ENCODE peak calls at places on chromosomes 1 and 21, in eight cellular contexts. One of them, this sample, is unnamed.

GRCh38 chr1:245091818-245092637 is 62.8 kb upstream of the KIF26B start:
- DNase-seq in K562: peak
- DNase-seq in transverse colon: no peak
- DNase-seq in stomach: peak
- DNase-seq in esophagus muscularis mucosa: no peak
- DNase-seq in H1: peak
- DNase-seq in HepG2: peak
- DNase-seq in GM12878: no peak
- DNase-seq in this sample: peak

GRCh38 chr1:224223819-224224714 is 41.0 kb downstream of the DEGS1 start:
- DNase-seq in K562: no peak
- DNase-seq in transverse colon: no peak
- DNase-seq in stomach: no peak
- DNase-seq in esophagus muscularis mucosa: no peak
- DNase-seq in H1: no peak
- DNase-seq in HepG2: no peak
- DNase-seq in GM12878: no peak
- DNase-seq in this sample: no peak

GRCh38 chr1:169893645-169894423 is at the start of gene SCYL3:
- DNase-seq in K562: peak
- DNase-seq in transverse colon: peak
- DNase-seq in stomach: peak
- DNase-seq in esophagus muscularis mucosa: peak
- DNase-seq in H1: peak
- DNase-seq in HepG2: peak
- DNase-seq in GM12878: peak
- DNase-seq in this sample: peak

GRCh38 chr1:33220701-33221384 is 35.4 kb upstream of the ZNF362 start:
- DNase-seq in K562: no peak
- DNase-seq in transverse colon: no peak
- DNase-seq in stomach: peak
- DNase-seq in esophagus muscularis mucosa: peak
- DNase-seq in H1: no peak
- DNase-seq in HepG2: no peak
- DNase-seq in GM12878: no peak
- DNase-seq in this sample: no peak

GRCh38 chr1:40153073-40153770 is 8.0 kb upstream of the RLF start:
- DNase-seq in K562: peak
- DNase-seq in transverse colon: no peak
- DNase-seq in stomach: no peak
- DNase-seq in esophagus muscularis mucosa: no peak
- DNase-seq in H1: no peak
- DNase-seq in HepG2: peak
- DNase-seq in GM12878: peak
- DNase-seq in this sample: no peak

GRCh38 chr1:170711682-170712081 is 47.8 kb downstream of the PRRX1 start:
- DNase-seq in K562: no peak
- DNase-seq in transverse colon: no peak
- DNase-seq in stomach: no peak
- DNase-seq in esophagus muscularis mucosa: no peak
- DNase-seq in H1: no peak
- DNase-seq in HepG2: no peak
- DNase-seq in GM12878: no peak
- DNase-seq in this sample: no peak

GRCh38 chr21:16124397-16125130 is 394.8 kb downstream of the USP25 start:
- DNase-seq in K562: no peak
- DNase-seq in transverse colon: no peak
- DNase-seq in stomach: no peak
- DNase-seq in esophagus muscularis mucosa: no peak
- DNase-seq in H1: no peak
- DNase-seq in HepG2: no peak
- DNase-seq in GM12878: no peak
- DNase-seq in this sample: no peak

GRCh38 chr21:34884346-34884929 is 164.7 kb downstream of the RUNX1 start:
- DNase-seq in K562: no peak
- DNase-seq in transverse colon: no peak
- DNase-seq in stomach: no peak
- DNase-seq in esophagus muscularis mucosa: peak
- DNase-seq in H1: no peak
- DNase-seq in HepG2: no peak
- DNase-seq in GM12878: no peak
- DNase-seq in this sample: no peak

GRCh38 chr1:116481934-116482333 is 88.9 kb downstream of the CD58 start:
- DNase-seq in K562: no peak
- DNase-seq in transverse colon: peak
- DNase-seq in stomach: no peak
- DNase-seq in esophagus muscularis mucosa: no peak
- DNase-seq in H1: no peak
- DNase-seq in HepG2: no peak
- DNase-seq in GM12878: no peak
- DNase-seq in this sample: no peak

GRCh38 chr1:208475951-208476824 is 232.0 kb upstream of the PLXNA2 start:
- DNase-seq in K562: no peak
- DNase-seq in transverse colon: no peak
- DNase-seq in stomach: no peak
- DNase-seq in esophagus muscularis mucosa: no peak
- DNase-seq in H1: peak
- DNase-seq in HepG2: peak
- DNase-seq in GM12878: no peak
- DNase-seq in this sample: peak

GRCh38 chr1:168689726-168690602 is 39.0 kb downstream of the DPT start:
- DNase-seq in K562: no peak
- DNase-seq in transverse colon: no peak
- DNase-seq in stomach: no peak
- DNase-seq in esophagus muscularis mucosa: no peak
- DNase-seq in H1: no peak
- DNase-seq in HepG2: peak
- DNase-seq in GM12878: no peak
- DNase-seq in this sample: no peak

GRCh38 chr21:38840456-38841129 is 34.9 kb downstream of the ETS2 start:
- DNase-seq in K562: no peak
- DNase-seq in transverse colon: no peak
- DNase-seq in stomach: no peak
- DNase-seq in esophagus muscularis mucosa: no peak
- DNase-seq in H1: no peak
- DNase-seq in HepG2: no peak
- DNase-seq in GM12878: no peak
- DNase-seq in this sample: no peak

GRCh38 chr1:173392895-173393654 is 84.1 kb upstream of the PRDX6 start:
- DNase-seq in K562: peak
- DNase-seq in transverse colon: no peak
- DNase-seq in stomach: no peak
- DNase-seq in esophagus muscularis mucosa: no peak
- DNase-seq in H1: no peak
- DNase-seq in HepG2: no peak
- DNase-seq in GM12878: no peak
- DNase-seq in this sample: no peak

GRCh38 chr1:179327679-179328078 is 34.1 kb downstream of the SOAT1 start:
- DNase-seq in K562: no peak
- DNase-seq in transverse colon: no peak
- DNase-seq in stomach: no peak
- DNase-seq in esophagus muscularis mucosa: no peak
- DNase-seq in H1: no peak
- DNase-seq in HepG2: no peak
- DNase-seq in GM12878: no peak
- DNase-seq in this sample: no peak

GRCh38 chr1:113153116-113153803 is 80.3 kb downstream of the LRIG2 start:
- DNase-seq in K562: peak
- DNase-seq in transverse colon: peak
- DNase-seq in stomach: no peak
- DNase-seq in esophagus muscularis mucosa: peak
- DNase-seq in H1: peak
- DNase-seq in HepG2: peak
- DNase-seq in GM12878: no peak
- DNase-seq in this sample: no peak

GRCh38 chr1:155983191-155984023 is 5.1 kb upstream of the ARHGEF2 start:
- DNase-seq in K562: peak
- DNase-seq in transverse colon: peak
- DNase-seq in stomach: no peak
- DNase-seq in esophagus muscularis mucosa: no peak
- DNase-seq in H1: peak
- DNase-seq in HepG2: peak
- DNase-seq in GM12878: no peak
- DNase-seq in this sample: peak

GRCh38 chr1:79441243-79441642 is 434.7 kb upstream of the ADGRL4 start:
- DNase-seq in K562: no peak
- DNase-seq in transverse colon: no peak
- DNase-seq in stomach: no peak
- DNase-seq in esophagus muscularis mucosa: no peak
- DNase-seq in H1: no peak
- DNase-seq in HepG2: no peak
- DNase-seq in GM12878: no peak
- DNase-seq in this sample: no peak

GRCh38 chr1:155548706-155549105 is 13.9 kb downstream of the ASH1L start:
- DNase-seq in K562: no peak
- DNase-seq in transverse colon: no peak
- DNase-seq in stomach: no peak
- DNase-seq in esophagus muscularis mucosa: no peak
- DNase-seq in H1: no peak
- DNase-seq in HepG2: no peak
- DNase-seq in GM12878: no peak
- DNase-seq in this sample: no peak

GRCh38 chr1:19425643-19426245 is 59.6 kb downstream of the CAPZB start:
- DNase-seq in K562: no peak
- DNase-seq in transverse colon: no peak
- DNase-seq in stomach: no peak
- DNase-seq in esophagus muscularis mucosa: no peak
- DNase-seq in H1: no peak
- DNase-seq in HepG2: peak
- DNase-seq in GM12878: no peak
- DNase-seq in this sample: no peak

GRCh38 chr1:16073490-16074104 is at the start of gene FAM131C:
- DNase-seq in K562: no peak
- DNase-seq in transverse colon: peak
- DNase-seq in stomach: peak
- DNase-seq in esophagus muscularis mucosa: no peak
- DNase-seq in H1: peak
- DNase-seq in HepG2: no peak
- DNase-seq in GM12878: no peak
- DNase-seq in this sample: no peak

GRCh38 chr1:59761440-59761839 is 53.3 kb upstream of the HOOK1 start:
- DNase-seq in K562: no peak
- DNase-seq in transverse colon: no peak
- DNase-seq in stomach: no peak
- DNase-seq in esophagus muscularis mucosa: peak
- DNase-seq in H1: no peak
- DNase-seq in HepG2: no peak
- DNase-seq in GM12878: no peak
- DNase-seq in this sample: no peak

GRCh38 chr1:74474585-74474984 is 37.8 kb downstream of the LRRC53 start:
- DNase-seq in K562: no peak
- DNase-seq in transverse colon: no peak
- DNase-seq in stomach: no peak
- DNase-seq in esophagus muscularis mucosa: no peak
- DNase-seq in H1: no peak
- DNase-seq in HepG2: no peak
- DNase-seq in GM12878: no peak
- DNase-seq in this sample: no peak
- TF ChIP-seq POLR2AphosphoS5 in K562: no peak
- TF ChIP-seq POLR2AphosphoS5 in transverse colon: no peak
- TF ChIP-seq POLR2AphosphoS5 in stomach: no peak
- TF ChIP-seq POLR2AphosphoS5 in esophagus muscularis mucosa: no peak
- TF ChIP-seq POLR2AphosphoS5 in H1: no peak
- TF ChIP-seq POLR2AphosphoS5 in HepG2: no peak
- TF ChIP-seq POLR2AphosphoS5 in GM12878: no peak
- TF ChIP-seq POLR2AphosphoS5 in this sample: no peak

DNA sequence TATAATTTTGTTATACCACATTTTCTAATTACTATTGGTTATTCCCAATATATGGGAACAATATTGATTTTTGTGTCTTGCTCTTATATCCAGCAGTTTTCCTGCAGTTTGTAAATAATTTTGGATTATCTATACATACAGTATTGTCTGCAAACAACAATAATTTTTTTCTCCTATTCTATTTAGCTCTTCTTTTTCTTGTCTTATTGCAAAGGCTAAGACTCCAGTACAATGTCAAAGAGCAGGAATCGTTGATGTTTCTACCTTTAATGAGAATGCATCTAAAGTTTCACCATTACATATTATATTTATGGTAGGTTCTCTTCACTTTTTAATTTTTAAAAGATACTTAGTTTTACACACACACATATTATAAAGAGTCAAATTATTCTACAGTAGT is 4.1 kb upstream of the AVPR1B start:
- DNase-seq in K562: no peak
- DNase-seq in transverse colon: no peak
- DNase-seq in stomach: no peak
- DNase-seq in esophagus muscularis mucosa: no peak
- DNase-seq in H1: no peak
- DNase-seq in HepG2: no peak
- DNase-seq in GM12878: no peak
- DNase-seq in this sample: no peak
- H3K27ac ChIP-seq in K562: no peak
- H3K27ac ChIP-seq in transverse colon: no peak
- H3K27ac ChIP-seq in stomach: no peak
- H3K27ac ChIP-seq in esophagus muscularis mucosa: no peak
- H3K27ac ChIP-seq in H1: no peak
- H3K27ac ChIP-seq in HepG2: no peak
- H3K27ac ChIP-seq in GM12878: no peak
- H3K27ac ChIP-seq in this sample: no peak

GRCh38 chr1:98315309-98315708 is 346.2 kb upstream of the SNX7 start:
- DNase-seq in K562: no peak
- DNase-seq in transverse colon: no peak
- DNase-seq in stomach: no peak
- DNase-seq in esophagus muscularis mucosa: no peak
- DNase-seq in H1: no peak
- DNase-seq in HepG2: no peak
- DNase-seq in GM12878: no peak
- DNase-seq in this sample: no peak
- TF ChIP-seq EP300 in K562: no peak
- TF ChIP-seq EP300 in transverse colon: no peak
- TF ChIP-seq EP300 in stomach: no peak
- TF ChIP-seq EP300 in esophagus muscularis mucosa: no peak
- TF ChIP-seq EP300 in H1: no peak
- TF ChIP-seq EP300 in HepG2: no peak
- TF ChIP-seq EP300 in GM12878: no peak
- TF ChIP-seq EP300 in this sample: no peak

GRCh38 chr1:8437286-8437685 is 119.4 kb downstream of the SLC45A1 start:
- DNase-seq in K562: no peak
- DNase-seq in transverse colon: no peak
- DNase-seq in stomach: no peak
- DNase-seq in esophagus muscularis mucosa: no peak
- DNase-seq in H1: no peak
- DNase-seq in HepG2: no peak
- DNase-seq in GM12878: no peak
- DNase-seq in this sample: no peak

GRCh38 chr1:8443558-8444194 is 125.8 kb downstream of the SLC45A1 start:
- DNase-seq in K562: no peak
- DNase-seq in transverse colon: no peak
- DNase-seq in stomach: no peak
- DNase-seq in esophagus muscularis mucosa: no peak
- DNase-seq in H1: peak
- DNase-seq in HepG2: no peak
- DNase-seq in GM12878: no peak
- DNase-seq in this sample: no peak

GRCh38 chr1:8439015-8439702 is 121.2 kb downstream of the SLC45A1 start:
- DNase-seq in K562: peak
- DNase-seq in transverse colon: peak
- DNase-seq in stomach: peak
- DNase-seq in esophagus muscularis mucosa: peak
- DNase-seq in H1: peak
- DNase-seq in HepG2: peak
- DNase-seq in GM12878: no peak
- DNase-seq in this sample: peak

GRCh38 chr1:8438449-8438848 is 120.5 kb downstream of the SLC45A1 start:
- DNase-seq in K562: no peak
- DNase-seq in transverse colon: no peak
- DNase-seq in stomach: peak
- DNase-seq in esophagus muscularis mucosa: no peak
- DNase-seq in H1: no peak
- DNase-seq in HepG2: no peak
- DNase-seq in GM12878: no peak
- DNase-seq in this sample: peak

GRCh38 chr1:8441466-8441865 is 123.6 kb downstream of the SLC45A1 start:
- DNase-seq in K562: no peak
- DNase-seq in transverse colon: no peak
- DNase-seq in stomach: no peak
- DNase-seq in esophagus muscularis mucosa: no peak
- DNase-seq in H1: no peak
- DNase-seq in HepG2: no peak
- DNase-seq in GM12878: no peak
- DNase-seq in this sample: no peak
- TF ChIP-seq POLR2AphosphoS5 in K562: no peak
- TF ChIP-seq POLR2AphosphoS5 in transverse colon: no peak
- TF ChIP-seq POLR2AphosphoS5 in stomach: no peak
- TF ChIP-seq POLR2AphosphoS5 in esophagus muscularis mucosa: no peak
- TF ChIP-seq POLR2AphosphoS5 in H1: no peak
- TF ChIP-seq POLR2AphosphoS5 in HepG2: no peak
- TF ChIP-seq POLR2AphosphoS5 in GM12878: no peak
- TF ChIP-seq POLR2AphosphoS5 in this sample: no peak

This sample was measured in sigmoid colon.